ENCODE peak calls at places on chromosomes 1 and 21, in four cellular contexts. One of them, this sample, is unnamed. For H3K36me3, the result is how much of the 10 kb centered on the place peaks cover.

GRCh38 chr1:50474859-50475809 is 51.9 kb upstream of the DMRTA2 start:
- DNase-seq in MM.1S: no peak
- DNase-seq in HepG2: peak
- DNase-seq in fibroblast of lung: peak
- DNase-seq in this sample: no peak

GRCh38 chr1:224058303-224058702 is 55.6 kb upstream of the FBXO28 start:
- DNase-seq in MM.1S: no peak
- DNase-seq in HepG2: no peak
- DNase-seq in fibroblast of lung: peak
- DNase-seq in this sample: no peak

GRCh38 chr21:46127239-46128105 is 27.9 kb downstream of the FTCD start:
- DNase-seq in MM.1S: no peak
- DNase-seq in HepG2: no peak
- DNase-seq in fibroblast of lung: no peak
- DNase-seq in this sample: no peak

GRCh38 chr1:63794927-63795326 is 21.1 kb downstream of the ROR1 start:
- DNase-seq in MM.1S: no peak
- DNase-seq in HepG2: no peak
- DNase-seq in fibroblast of lung: peak
- DNase-seq in this sample: no peak

GRCh38 chr21:44458971-44459711 is 3.8 kb downstream of the LRRC3 start:
- DNase-seq in MM.1S: no peak
- DNase-seq in HepG2: no peak
- DNase-seq in fibroblast of lung: no peak
- DNase-seq in this sample: no peak

GRCh38 chr21:16468191-16468590 is 738.4 kb downstream of the USP25 start:
- DNase-seq in MM.1S: no peak
- DNase-seq in HepG2: no peak
- DNase-seq in fibroblast of lung: peak
- DNase-seq in this sample: peak

GRCh38 chr1:86812286-86812685 is 101.6 kb downstream of the SELENOF start:
- DNase-seq in MM.1S: no peak
- DNase-seq in HepG2: no peak
- DNase-seq in fibroblast of lung: no peak
- DNase-seq in this sample: no peak

GRCh38 chr21:32424674-32425073 is 12.2 kb downstream of the EVA1C start:
- DNase-seq in MM.1S: no peak
- DNase-seq in HepG2: no peak
- DNase-seq in fibroblast of lung: peak
- DNase-seq in this sample: no peak

GRCh38 chr21:46061063-46061462 is 36.8 kb upstream of the COL6A2 start:
- DNase-seq in MM.1S: no peak
- DNase-seq in HepG2: no peak
- DNase-seq in fibroblast of lung: no peak
- DNase-seq in this sample: no peak

GRCh38 chr21:42850866-42851391 is 28.4 kb downstream of the WDR4 start:
- DNase-seq in MM.1S: no peak
- DNase-seq in HepG2: no peak
- DNase-seq in fibroblast of lung: no peak
- DNase-seq in this sample: no peak
- H3K36me3 ChIP-seq in MM.1S: half or more
- H3K36me3 ChIP-seq in HepG2: half or more
- H3K36me3 ChIP-seq in fibroblast of lung: under half
- H3K36me3 ChIP-seq in this sample: half or more

GRCh38 chr1:26942656-26943055 is 17.6 kb downstream of the KDF1 start:
- DNase-seq in MM.1S: no peak
- DNase-seq in HepG2: no peak
- DNase-seq in fibroblast of lung: no peak
- DNase-seq in this sample: no peak

GRCh38 chr1:26949266-26949925 is 10.9 kb downstream of the KDF1 start:
- DNase-seq in MM.1S: no peak
- DNase-seq in HepG2: no peak
- DNase-seq in fibroblast of lung: peak
- DNase-seq in this sample: no peak

GRCh38 chr1:26946270-26946669 is 14.0 kb downstream of the KDF1 start:
- DNase-seq in MM.1S: no peak
- DNase-seq in HepG2: no peak
- DNase-seq in fibroblast of lung: no peak
- DNase-seq in this sample: no peak

GRCh38 chr1:26945138-26945537 is 15.1 kb downstream of the KDF1 start:
- DNase-seq in MM.1S: no peak
- DNase-seq in HepG2: no peak
- DNase-seq in fibroblast of lung: no peak
- DNase-seq in this sample: no peak

DNA sequence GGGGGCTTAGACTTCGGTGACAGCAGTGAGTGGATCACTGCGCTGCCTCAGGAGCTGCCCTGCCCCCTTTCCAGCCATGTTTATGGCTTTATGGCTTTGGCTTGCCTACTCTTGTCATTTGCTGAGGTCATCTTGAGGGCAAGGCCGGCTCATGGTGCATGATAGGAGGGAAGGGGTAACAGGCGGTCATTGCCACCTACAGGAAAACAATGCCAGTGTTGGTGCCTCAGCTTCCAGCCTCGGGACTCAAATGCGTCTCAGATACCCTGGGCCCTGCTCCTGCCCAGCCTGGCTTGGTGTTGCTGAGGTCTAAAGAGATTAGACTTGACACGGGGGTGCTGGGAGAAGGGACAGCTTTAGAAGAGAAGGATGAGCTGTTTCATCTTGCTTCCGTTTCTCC is 14.5 kb downstream of the KDF1 start:
- DNase-seq in MM.1S: no peak
- DNase-seq in HepG2: no peak
- DNase-seq in fibroblast of lung: no peak
- DNase-seq in this sample: no peak
- H3K36me3 ChIP-seq in MM.1S: under half
- H3K36me3 ChIP-seq in HepG2: under half
- H3K36me3 ChIP-seq in fibroblast of lung: under half
- H3K36me3 ChIP-seq in this sample: under half

GRCh38 chr1:166843769-166844596 is 4.7 kb downstream of the POGK start:
- DNase-seq in MM.1S: no peak
- DNase-seq in HepG2: no peak
- DNase-seq in fibroblast of lung: peak
- DNase-seq in this sample: no peak
- H3K36me3 ChIP-seq in MM.1S: under half
- H3K36me3 ChIP-seq in HepG2: half or more
- H3K36me3 ChIP-seq in fibroblast of lung: under half
- H3K36me3 ChIP-seq in this sample: under half

GRCh38 chr1:2515763-2516080 is 10.7 kb downstream of the PANK4 start:
- DNase-seq in MM.1S: no peak
- DNase-seq in HepG2: no peak
- DNase-seq in fibroblast of lung: no peak
- DNase-seq in this sample: no peak

GRCh38 chr1:2517966-2518365 is 8.4 kb downstream of the PANK4 start:
- DNase-seq in MM.1S: no peak
- DNase-seq in HepG2: no peak
- DNase-seq in fibroblast of lung: no peak
- DNase-seq in this sample: no peak

GRCh38 chr1:2514863-2515762 is 11.3 kb downstream of the PANK4 start:
- DNase-seq in MM.1S: no peak
- DNase-seq in HepG2: no peak
- DNase-seq in fibroblast of lung: no peak
- DNase-seq in this sample: no peak

GRCh38 chr1:2516946-2517345 is 9.4 kb downstream of the PANK4 start:
- DNase-seq in MM.1S: no peak
- DNase-seq in HepG2: no peak
- DNase-seq in fibroblast of lung: no peak
- DNase-seq in this sample: no peak

DNA sequence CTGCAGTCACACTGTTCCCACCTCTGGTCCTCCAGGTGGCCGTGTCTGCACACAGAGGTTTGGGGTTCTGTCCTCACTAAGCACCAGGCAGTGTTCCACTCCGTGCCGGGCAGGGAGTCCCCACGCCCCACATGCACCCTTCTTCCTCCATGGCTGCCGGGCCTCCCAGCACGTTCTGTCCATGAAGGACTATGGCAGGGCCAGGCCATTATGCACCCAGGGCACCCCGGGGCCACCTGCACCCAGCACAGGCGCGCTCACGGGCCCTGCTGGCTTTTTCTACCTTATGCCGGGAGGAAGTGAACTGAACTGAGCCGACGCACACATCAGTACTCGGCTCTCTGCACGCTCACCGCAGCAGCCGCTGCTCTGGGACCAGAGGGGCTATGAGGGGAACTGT is 10.3 kb downstream of the PANK4 start:
- DNase-seq in MM.1S: no peak
- DNase-seq in HepG2: no peak
- DNase-seq in fibroblast of lung: no peak
- DNase-seq in this sample: no peak
- H3K36me3 ChIP-seq in MM.1S: under half
- H3K36me3 ChIP-seq in HepG2: half or more
- H3K36me3 ChIP-seq in fibroblast of lung: under half
- H3K36me3 ChIP-seq in this sample: half or more

GRCh38 chr1:17686258-17686657 is 68.9 kb upstream of the ACTL8 start:
- DNase-seq in MM.1S: no peak
- DNase-seq in HepG2: no peak
- DNase-seq in fibroblast of lung: no peak
- DNase-seq in this sample: no peak

GRCh38 chr1:17687125-17687524 is 68.0 kb upstream of the ACTL8 start:
- DNase-seq in MM.1S: no peak
- DNase-seq in HepG2: no peak
- DNase-seq in fibroblast of lung: no peak
- DNase-seq in this sample: no peak

GRCh38 chr1:17688217-17688810 is 66.8 kb upstream of the ACTL8 start:
- DNase-seq in MM.1S: no peak
- DNase-seq in HepG2: no peak
- DNase-seq in fibroblast of lung: no peak
- DNase-seq in this sample: no peak

GRCh38 chr1:17692645-17693044 is 62.5 kb upstream of the ACTL8 start:
- DNase-seq in MM.1S: no peak
- DNase-seq in HepG2: no peak
- DNase-seq in fibroblast of lung: no peak
- DNase-seq in this sample: no peak

DNA sequence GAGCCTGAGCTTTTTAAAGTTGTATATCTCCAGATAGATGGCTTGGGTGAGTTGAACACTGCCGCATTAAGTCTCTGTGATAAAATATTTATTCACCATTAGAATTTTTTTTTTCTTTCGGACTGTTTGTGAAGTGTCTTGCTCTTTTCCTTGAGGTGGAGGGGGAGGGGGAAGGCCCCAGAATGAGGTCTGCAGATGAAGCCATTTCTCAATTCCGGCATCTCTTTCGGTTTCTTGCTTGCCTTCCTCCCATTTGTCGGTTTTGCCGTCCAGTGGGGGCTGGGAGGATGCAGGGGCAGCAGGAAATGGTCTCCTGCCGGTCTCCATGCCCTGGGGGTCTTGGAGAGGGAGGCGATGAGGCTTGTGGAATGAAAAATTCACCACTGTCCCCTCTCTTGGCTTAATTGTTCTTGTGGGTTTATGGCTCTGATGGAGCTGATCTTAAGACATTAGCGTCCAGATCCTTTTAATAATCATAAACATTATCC is 63.9 kb upstream of the ACTL8 start:
- DNase-seq in MM.1S: no peak
- DNase-seq in HepG2: no peak
- DNase-seq in fibroblast of lung: no peak
- DNase-seq in this sample: no peak
- H3K36me3 ChIP-seq in MM.1S: under half
- H3K36me3 ChIP-seq in HepG2: half or more
- H3K36me3 ChIP-seq in fibroblast of lung: under half
- H3K36me3 ChIP-seq in this sample: under half